ENCODE peak calls at places on chromosomes 5 and 9, in five cellular contexts. B is colonic mucosa, L is OCI-LY7, D is AG04450, C is A549. V is an unnamed sample.

GRCh38 chr9:121278535-121279169 is 10.7 kb downstream of the GSN start:
- DNase-seq in B (peak; percentile 83), L (peak; percentile 59), D (peak; percentile 97), C (peak; percentile 75), V (peak; percentile 66)

GRCh38 chr9:37350486-37351190 is 71.9 kb upstream of the GRHPR start:
- DNase-seq in B (no peak), L (no peak), D (no peak), C (no peak), V (no peak)

GRCh38 chr5:9776525-9776924 is 146.4 kb upstream of the TAS2R1 start:
- DNase-seq in B (no peak), L (no peak), D (no peak), C (no peak), V (no peak)

GRCh38 chr5:176956756-176957155 is 49.8 kb downstream of the UIMC1 start:
- DNase-seq in B (no peak), L (no peak), D (no peak), C (no peak), V (no peak)

GRCh38 chr5:62521319-62521718 is 57.3 kb upstream of the LRRC70 start:
- DNase-seq in B (no peak), L (peak; percentile 7), D (no peak), C (no peak), V (no peak)

GRCh38 chr5:45093377-45093776 is 284.6 kb downstream of the MRPS30 start:
- DNase-seq in B (no peak), L (no peak), D (no peak), C (no peak), V (no peak)

GRCh38 chr9:114272739-114273431 is 50.0 kb upstream of the ORM1 start:
- DNase-seq in B (no peak), L (no peak), D (no peak), C (no peak), V (peak; percentile 85)

GRCh38 chr5:11547140-11547539 is 357.1 kb downstream of the CTNND2 start:
- DNase-seq in B (no peak), L (no peak), D (no peak), C (no peak), V (no peak)

GRCh38 chr5:131277875-131278795 is 14.3 kb downstream of the CDC42SE2 start:
- DNase-seq in B (no peak), L (no peak), D (no peak), C (no peak), V (no peak)

GRCh38 chr5:176446884-176447537 is 1.2 kb upstream of the FAF2 start:
- DNase-seq in B (peak; percentile 39), L (no peak), D (no peak), C (no peak), V (no peak)

GRCh38 chr5:178207183-178207916 is 3.0 kb downstream of the HNRNPAB start:
- DNase-seq in B (peak; percentile 89), L (no peak), D (no peak), C (peak; percentile 31), V (no peak)

GRCh38 chr5:51475628-51476027 is 92.4 kb downstream of the ISL1 start:
- DNase-seq in B (no peak), L (no peak), D (no peak), C (no peak), V (no peak)

GRCh38 chr9:18297532-18297872 is 176.5 kb upstream of the ADAMTSL1 start:
- DNase-seq in B (no peak), L (peak; percentile 6), D (no peak), C (peak; percentile 4), V (peak; percentile 33)

GRCh38 chr5:139761057-139761450 is 34.6 kb upstream of the PSD2 start:
- DNase-seq in B (no peak), L (no peak), D (no peak), C (no peak), V (no peak)

GRCh38 chr5:145825751-145826180 is 9.4 kb downstream of the PRELID2 start:
- DNase-seq in B (no peak), L (peak; percentile 61), D (no peak), C (peak; percentile 63), V (no peak)

GRCh38 chr9:72315510-72316287 is 49.3 kb downstream of the ZFAND5 start:
- DNase-seq in B (peak; percentile 73), L (no peak), D (no peak), C (peak; percentile 91), V (peak; percentile 70)

GRCh38 chr9:121741198-121741918 is 89.9 kb downstream of the DAB2IP start:
- DNase-seq in B (no peak), L (no peak), D (no peak), C (no peak), V (peak; percentile 93)

GRCh38 chr9:121707477-121708424 is 56.3 kb downstream of the DAB2IP start:
- DNase-seq in B (no peak), L (peak; percentile 90), D (no peak), C (no peak), V (no peak)

GRCh38 chr5:103021310-103021709 is 98.6 kb downstream of the GIN1 start:
- DNase-seq in B (no peak), L (no peak), D (no peak), C (no peak), V (no peak)

GRCh38 chr9:18189876-18190670 is 283.9 kb upstream of the ADAMTSL1 start:
- DNase-seq in B (no peak), L (no peak), D (no peak), C (no peak), V (no peak)

GRCh38 chr9:20242767-20243166 is 379.5 kb downstream of the MLLT3 start:
- DNase-seq in B (no peak), L (peak; percentile 84), D (no peak), C (no peak), V (peak; percentile 63)

GRCh38 chr5:159442210-159442850 is 112.0 kb upstream of the IL12B start:
- DNase-seq in B (peak; percentile 22), L (no peak), D (no peak), C (no peak), V (peak; percentile 56)

GRCh38 chr5:65981969-65982368 is 55.6 kb downstream of the ERBIN start:
- DNase-seq in B (no peak), L (no peak), D (no peak), C (no peak), V (no peak)

DNA sequence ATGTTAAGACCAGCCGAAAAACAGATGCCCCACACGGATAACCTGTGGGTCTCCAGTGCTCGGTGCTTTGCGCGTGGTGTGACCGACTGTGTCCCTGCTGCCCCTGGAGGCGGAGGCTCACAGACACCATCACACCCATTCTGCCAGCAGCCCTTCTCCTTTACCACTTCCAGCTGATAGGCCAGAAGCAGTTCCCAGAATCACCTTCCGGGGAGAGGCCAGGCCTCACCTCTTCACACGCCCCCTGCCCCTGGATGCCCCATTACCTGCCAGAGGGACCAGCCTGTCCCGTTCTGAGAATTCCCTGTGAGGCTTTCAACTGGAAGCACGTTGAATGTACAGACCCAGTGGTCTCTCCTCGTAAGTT is 21.6 kb upstream of the LRRC14B start:
- DNase-seq in B (no peak), L (no peak), D (no peak), C (no peak), V (peak; percentile 8)
- H3K27ac ChIP-seq in B (no peak overlapping the region), L (no peak overlapping the region), D (no peak overlapping the region), C (no peak overlapping the region), V (no peak overlapping the region)

DNA sequence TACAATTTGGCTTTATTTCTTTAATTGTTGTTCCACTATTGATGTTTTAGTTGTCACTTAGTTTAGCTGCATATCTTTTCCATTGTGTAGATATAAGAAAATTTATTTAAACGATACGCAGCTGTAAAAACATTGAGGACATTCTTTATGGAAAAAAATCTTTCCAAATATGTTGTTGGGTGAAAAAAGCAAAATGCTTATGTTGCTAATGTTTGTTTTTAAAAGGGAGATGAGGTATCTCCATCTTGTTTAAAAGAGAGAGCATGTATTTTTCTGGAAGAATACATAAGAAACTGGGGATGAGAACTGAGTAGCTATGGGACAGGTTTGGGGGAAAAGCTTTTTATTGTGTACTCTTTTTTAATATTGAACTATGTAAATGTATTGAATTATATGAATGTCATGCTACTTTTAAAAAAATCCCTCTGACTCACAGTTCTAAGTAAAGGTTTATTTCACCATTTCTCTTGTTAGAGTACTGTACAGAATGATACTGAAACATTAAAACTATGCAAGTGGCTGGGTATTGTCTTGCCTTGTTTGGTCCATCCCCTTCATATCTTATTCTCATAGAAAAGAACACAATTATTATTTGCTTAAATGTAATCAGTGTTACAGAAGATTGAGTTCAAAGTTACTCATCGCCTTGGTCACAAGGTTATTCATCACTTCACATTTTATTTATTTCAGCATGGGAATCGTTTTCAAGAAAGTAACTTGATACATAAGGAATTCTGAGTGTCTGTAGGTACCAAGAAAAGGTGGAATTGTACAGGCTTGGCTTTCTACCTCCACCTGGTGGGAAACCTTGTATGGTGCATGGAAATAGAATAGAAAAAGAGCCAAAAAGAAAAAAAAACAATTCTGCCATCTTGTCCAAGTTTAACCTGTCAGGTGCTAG is 85.8 kb downstream of the RIC1 start:
- DNase-seq in B (no peak), L (peak; percentile 26), D (no peak), C (peak; percentile 46), V (no peak)
- TF ChIP-seq CTCF in B (peak; percentile 25), L (peak; percentile 79), D (peak; percentile 48), C (peak; percentile 42), V (peak; percentile 25)

GRCh38 chr5:111295649-111296048 is 71.5 kb downstream of the CAMK4 start:
- DNase-seq in B (no peak), L (no peak), D (no peak), C (no peak), V (no peak)

GRCh38 chr5:111299831-111300432 is 75.7 kb downstream of the CAMK4 start:
- DNase-seq in B (no peak), L (no peak), D (no peak), C (no peak), V (no peak)

GRCh38 chr5:111296570-111296969 is 72.4 kb downstream of the CAMK4 start:
- DNase-seq in B (no peak), L (no peak), D (no peak), C (no peak), V (no peak)

GRCh38 chr5:111301264-111301663 is 77.1 kb downstream of the CAMK4 start:
- DNase-seq in B (no peak), L (no peak), D (no peak), C (no peak), V (no peak)

DNA sequence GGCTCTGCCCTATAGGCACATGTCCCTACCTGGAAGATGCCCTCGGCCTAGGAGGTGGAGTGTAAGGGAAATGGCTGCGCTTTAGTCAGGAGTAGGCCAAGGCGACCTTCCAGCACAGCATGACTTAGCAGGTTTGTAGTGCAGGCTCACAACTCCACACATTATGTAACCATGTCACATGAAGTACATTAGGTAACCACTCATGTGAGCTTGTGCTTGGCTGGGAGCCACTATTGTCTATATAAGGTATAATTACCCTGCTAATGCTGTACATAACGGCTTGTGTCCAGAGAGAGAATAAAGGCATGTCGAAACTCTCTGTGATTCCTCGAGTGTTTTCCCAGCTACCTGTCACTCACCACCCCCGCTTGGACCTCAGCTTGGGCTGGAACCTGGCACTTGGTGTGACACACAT is 74.9 kb downstream of the CAMK4 start:
- DNase-seq in B (no peak), L (peak; percentile 56), D (no peak), C (peak; percentile 2), V (no peak)
- H3K9me3 ChIP-seq in B (no peaks in the 10 kb centered on the region), L (peaks cover 19% of the 10 kb centered on the region), D (no peaks in the 10 kb centered on the region), C (no peaks in the 10 kb centered on the region), V (no peaks in the 10 kb centered on the region)

DNA sequence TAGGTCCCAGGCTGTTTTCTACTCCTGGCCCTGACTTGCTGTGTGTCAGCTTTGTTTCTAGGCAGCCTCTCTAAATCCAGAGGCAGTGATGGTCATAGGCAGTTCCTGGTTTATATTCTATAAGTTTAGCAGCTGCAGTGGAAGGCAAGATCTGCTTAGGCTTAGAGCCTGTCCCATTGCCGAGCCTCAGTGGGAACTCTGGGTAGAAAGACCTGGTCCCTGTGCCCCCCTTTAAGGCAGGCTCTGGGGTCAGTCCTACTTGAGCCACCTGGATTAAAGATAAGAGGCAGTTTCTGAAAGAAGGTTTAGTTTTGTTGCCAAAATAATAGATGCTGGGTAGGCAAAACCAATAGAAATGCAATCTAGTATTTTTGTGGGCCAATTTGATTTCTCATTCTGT is 13.6 kb downstream of the MCCC2 start:
- DNase-seq in B (no peak), L (no peak), D (no peak), C (no peak), V (no peak)
- H3K27ac ChIP-seq in B (peak overlapping the region; percentile 42), L (no peak overlapping the region), D (peak overlapping the region; percentile 65), C (peak overlapping the region; percentile 31), V (no peak overlapping the region)

V was measured in WERI-Rb-1.